ENCODE peak calls at places on chromosomes 11 and 22, in seven cellular contexts. X, S, H, K, N, T and Z are unnamed samples.
A peak's percentile ranks its signal among the peaks of the same experiment; 100 is the strongest.

GRCh38 chr11:87114093-87114492 is 76.4 kb downstream of the TMEM135 start:
- DNase-seq in S (no peak), X (no peak), T (no peak), N (peak; percentile 12), K (no peak), H (no peak), Z (no peak)

GRCh38 chr11:103546236-103546635 is 437.0 kb downstream of the DYNC2H1 start:
- DNase-seq in X (no peak), T (no peak), K (no peak), H (no peak), S (no peak), N (peak; percentile 67), Z (no peak)

GRCh38 chr22:40193429-40194421 is 16.0 kb downstream of the TNRC6B start:
- DNase-seq in N (peak; percentile 34), T (peak; percentile 68), H (peak; percentile 80), S (no peak), X (peak; percentile 79), K (peak; percentile 62), Z (no peak)

GRCh38 chr11:60634151-60634550 is 65.3 kb upstream of the MS4A8 start:
- DNase-seq in N (no peak), H (peak; percentile 65), S (no peak), K (no peak), X (peak; percentile 66), T (no peak), Z (no peak)

GRCh38 chr22:39546889-39547586 is 14.5 kb upstream of the RPS19BP1 start:
- DNase-seq in K (peak; percentile 53), X (no peak), T (no peak), H (no peak), S (no peak), N (peak; percentile 69), Z (no peak)

GRCh38 chr22:37401861-37402506 is 25.3 kb downstream of the ELFN2 start:
- DNase-seq in N (no peak), K (no peak), S (no peak), H (no peak), T (no peak), X (no peak), Z (no peak)

GRCh38 chr11:118634435-118635236 is 27.2 kb downstream of the PHLDB1 start:
- DNase-seq in T (peak; percentile 80), H (peak; percentile 93), K (peak; percentile 33), X (peak; percentile 95), N (peak; percentile 55), S (no peak), Z (peak; percentile 51)

GRCh38 chr11:116311141-116311540 is 461.6 kb downstream of the BUD13 start:
- DNase-seq in S (no peak), N (no peak), X (no peak), T (no peak), K (no peak), H (no peak), Z (no peak)

GRCh38 chr22:29780781-29781676 is 13.9 kb downstream of the UQCR10 start:
- DNase-seq in S (no peak), X (no peak), K (peak; percentile 58), N (peak; percentile 85), H (peak; percentile 50), T (no peak), Z (no peak)

GRCh38 chr11:121625784-121626506 is 173.2 kb upstream of the SORL1-AS1 start:
- DNase-seq in K (no peak), T (no peak), N (no peak), X (no peak), S (no peak), H (no peak), Z (no peak)

GRCh38 chr22:28911777-28912669 is 28.7 kb downstream of the ZNRF3 start:
- DNase-seq in H (peak; percentile 90), K (peak; percentile 66), T (no peak), N (peak; percentile 65), X (no peak), S (no peak), Z (peak; percentile 21)

GRCh38 chr11:129785383-129786111 is 30.1 kb upstream of the TMEM45B start:
- DNase-seq in T (no peak), N (peak; percentile 1), S (no peak), X (no peak), H (peak; percentile 23), K (no peak), Z (no peak)

GRCh38 chr22:48088226-48088625 is 1325.8 kb downstream of the TBC1D22A start:
- DNase-seq in K (no peak), N (no peak), S (no peak), H (no peak), X (no peak), T (no peak), Z (no peak)

GRCh38 chr11:370087-370941 is 1.0 kb downstream of the B4GALNT4 start:
- DNase-seq in K (no peak), N (no peak), S (peak; percentile 55), T (no peak), X (peak; percentile 64), H (no peak), Z (no peak)

GRCh38 chr11:11842426-11843008 is 745 bp downstream of the USP47 start:
- DNase-seq in N (peak; percentile 86), K (peak; percentile 93), S (peak; percentile 53), H (peak; percentile 87), X (no peak), T (no peak), Z (peak; percentile 63)

GRCh38 chr11:125468852-125469251 is 27.2 kb downstream of the FEZ1 start:
- DNase-seq in T (no peak), H (no peak), S (no peak), K (no peak), X (no peak), N (no peak), Z (no peak)

GRCh38 chr22:30312053-30312452 is 14.7 kb downstream of the TBC1D10A start:
- DNase-seq in S (no peak), N (peak; percentile 83), X (no peak), K (peak; percentile 82), H (no peak), T (no peak), Z (peak; percentile 90)

DNA sequence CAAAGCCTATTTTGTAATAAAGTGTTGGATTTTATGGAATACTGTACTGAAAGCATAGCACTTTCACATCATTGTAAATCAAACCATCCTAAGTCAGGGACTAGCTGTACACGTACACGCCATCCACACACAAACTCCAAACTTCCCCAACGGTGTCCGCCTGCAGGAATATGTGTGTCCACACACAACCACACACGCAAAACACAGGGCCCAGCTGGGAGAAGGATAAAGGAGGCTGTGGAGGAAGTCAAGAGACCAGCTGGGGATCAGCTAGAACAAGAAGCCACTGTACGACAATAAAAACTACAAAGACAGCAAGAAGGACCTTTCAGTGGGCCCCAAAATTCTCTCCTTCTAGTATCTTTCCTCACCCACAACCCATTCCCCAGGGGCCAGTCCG is 1.6 kb downstream of the TRIM29 start:
- DNase-seq in N (no peak), X (no peak), H (no peak), T (no peak), S (no peak), K (no peak), Z (no peak)
- H3K18ac ChIP-seq in N (no peak overlapping the region), X (no peak overlapping the region), H (no peak overlapping the region), T (no peak overlapping the region), S (no peak overlapping the region), K (no peak overlapping the region), Z (no peak overlapping the region)

DNA sequence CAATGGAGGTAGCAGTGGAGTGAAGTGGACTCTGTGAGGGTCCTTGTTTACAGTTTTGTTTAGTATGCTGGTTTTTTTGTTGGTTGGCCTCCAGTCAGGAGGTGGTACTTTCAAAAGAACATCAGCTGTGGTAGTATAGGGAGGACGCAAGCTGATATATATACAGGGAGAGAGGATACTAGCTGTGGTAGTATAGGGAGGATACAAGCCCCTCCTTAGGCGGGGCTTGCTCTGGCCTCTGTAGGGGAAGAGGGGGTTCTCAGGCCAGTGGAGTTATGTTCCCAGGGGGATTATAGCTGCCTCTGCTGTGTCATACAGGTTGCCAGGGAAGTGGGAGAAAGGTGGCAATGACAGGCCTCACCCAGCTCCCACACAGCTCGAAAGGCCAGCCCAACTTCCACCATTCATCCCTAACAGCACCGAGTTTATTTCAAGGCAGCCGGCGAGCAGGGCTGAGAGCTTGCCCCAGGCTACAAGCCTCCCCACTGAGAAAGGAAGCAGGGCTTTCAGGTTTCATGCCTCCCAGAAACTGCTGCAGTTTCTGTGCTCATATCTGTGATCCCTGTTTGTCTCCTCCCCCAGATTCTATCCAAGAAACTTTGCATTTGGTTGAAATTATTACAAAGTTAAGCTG is 10.4 kb downstream of the OR52E6 start:
- DNase-seq in N (no peak), T (no peak), S (no peak), H (peak; percentile 65), X (peak; percentile 67), K (no peak), Z (no peak)
- H3K4ac ChIP-seq in N (no peak overlapping the region), T (no peak overlapping the region), S (no peak overlapping the region), H (no peak overlapping the region), X (no peak overlapping the region), K (no peak overlapping the region), Z (no peak overlapping the region)

DNA sequence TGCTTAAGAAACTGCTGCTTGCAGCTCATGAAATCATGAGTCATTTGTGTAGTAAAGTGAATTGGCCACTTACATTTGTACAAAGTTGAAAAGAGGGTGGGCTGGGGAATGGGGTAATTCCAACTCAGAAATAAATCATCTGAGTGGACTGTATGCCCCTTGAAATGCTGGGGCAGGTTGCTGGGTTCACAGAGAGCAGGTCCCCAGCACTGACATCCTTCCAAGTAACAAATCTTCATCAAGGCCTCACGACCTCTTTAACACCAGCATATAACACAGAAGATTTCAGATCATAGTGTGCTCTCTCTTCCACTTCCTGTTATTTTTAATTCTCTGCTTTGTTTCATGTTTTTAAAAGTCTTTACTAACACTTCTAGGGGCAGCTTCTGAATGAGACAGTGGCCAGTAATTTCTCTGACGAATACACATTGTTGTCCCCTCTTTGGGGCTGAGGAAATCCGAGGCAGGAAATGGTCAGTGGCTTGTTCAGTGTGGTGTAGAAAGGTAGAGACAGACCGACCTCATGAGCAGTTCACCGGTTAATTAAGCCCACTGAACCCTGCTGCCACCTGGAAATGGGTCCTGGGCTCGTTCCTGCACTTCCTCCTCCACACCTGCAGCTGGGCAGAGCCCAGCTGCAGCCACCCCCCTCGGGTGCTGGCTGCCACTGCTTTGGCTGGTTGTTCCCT is 127.8 kb downstream of the MAML2 start:
- DNase-seq in T (no peak), K (peak; percentile 92), X (no peak), N (peak; percentile 76), S (no peak), H (no peak), Z (no peak)
- H3K18ac ChIP-seq in T (peak overlapping the region; percentile 16), K (peak overlapping the region; percentile 64), X (no peak overlapping the region), N (peak overlapping the region; percentile 66), S (no peak overlapping the region), H (peak overlapping the region; percentile 82), Z (peak overlapping the region; percentile 56)

GRCh38 chr22:35797411-35797810 is 79.7 kb downstream of the APOL5 start:
- DNase-seq in X (no peak), S (no peak), K (no peak), H (no peak), T (no peak), N (no peak), Z (no peak)

GRCh38 chr22:35795476-35795875 is 77.8 kb downstream of the APOL5 start:
- DNase-seq in N (no peak), X (no peak), S (no peak), K (no peak), T (no peak), H (no peak), Z (no peak)

DNA sequence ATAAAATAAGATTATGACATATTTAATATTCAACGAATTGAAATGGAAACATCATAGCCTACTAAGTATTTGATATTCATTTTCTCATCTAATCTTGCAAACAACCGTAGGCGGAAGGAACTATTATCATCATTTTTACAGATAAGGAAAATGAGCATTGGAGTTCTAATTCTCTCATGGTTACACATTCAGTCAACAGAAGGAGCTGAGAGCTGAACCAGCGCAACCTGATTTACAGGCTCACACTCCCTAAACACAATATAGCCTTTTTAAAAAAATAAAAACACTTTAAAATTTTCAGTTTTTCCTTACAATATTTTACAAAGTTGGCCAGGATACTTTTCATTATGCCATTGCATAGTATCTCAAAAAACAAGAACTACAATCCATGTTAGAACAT is 74.8 kb downstream of the APOL5 start:
- DNase-seq in X (no peak), H (no peak), K (no peak), T (no peak), N (no peak), S (no peak), Z (peak; percentile 70)
- H3K4ac ChIP-seq in X (no peak overlapping the region), H (no peak overlapping the region), K (no peak overlapping the region), T (no peak overlapping the region), N (no peak overlapping the region), S (no peak overlapping the region), Z (no peak overlapping the region)